ENCODE peak calls at places on chromosomes 16 and 17, in ten cellular contexts. A is mucosa of descending colon, M is dorsolateral prefrontal cortex, J is BJ, B is A549, U is WTC11, Q is mammary epithelial cell, G is heart right ventricle, H is breast epithelium, D is hepatocyte. V is an unnamed sample.

GRCh38 chr17:77120866-77121265 is 19.9 kb upstream of the SEC14L1 start:
- DNase-seq in A (no peak), M (peak; percentile 94), J (no peak), B (no peak), U (no peak), Q (no peak), G (no peak), H (no peak), D (no peak), V (no peak)

GRCh38 chr16:75192606-75193264 is 14.2 kb downstream of the CTRB2 start:
- DNase-seq in A (no peak), M (no peak), J (no peak), B (no peak), U (no peak), Q (no peak), G (no peak), H (no peak), D (no peak), V (no peak)

GRCh38 chr16:81275064-81275532 is 36.6 kb downstream of the BCO1 start:
- DNase-seq in A (peak; percentile 76), M (no peak), J (no peak), B (no peak), U (no peak), Q (no peak), G (no peak), H (no peak), D (peak; percentile 25), V (no peak)

GRCh38 chr16:87186440-87186839 is 130.8 kb downstream of the C16orf95 start:
- DNase-seq in A (no peak), M (peak; percentile 27), J (no peak), B (no peak), U (no peak), Q (no peak), G (no peak), H (no peak), D (no peak), V (no peak)

GRCh38 chr16:67663151-67663876 is 2.6 kb downstream of the PARD6A start:
- DNase-seq in A (no peak), M (no peak), J (no peak), B (peak; percentile 71), U (peak; percentile 81), Q (no peak), G (no peak), H (no peak), D (no peak), V (no peak)

GRCh38 chr17:77160032-77160876 is 19.5 kb downstream of the SEC14L1 start:
- DNase-seq in A (no peak), M (no peak), J (no peak), B (no peak), U (no peak), Q (no peak), G (no peak), H (no peak), D (no peak), V (no peak)

GRCh38 chr16:75385507-75386152 is 47.7 kb downstream of the CFDP1 start:
- DNase-seq in A (peak; percentile 31), M (no peak), J (no peak), B (peak; percentile 21), U (no peak), Q (peak; percentile 59), G (peak; percentile 36), H (no peak), D (peak; percentile 84), V (peak; percentile 85)

GRCh38 chr17:48149174-48150106 is 41.9 kb downstream of the SNX11 start:
- DNase-seq in A (no peak), M (no peak), J (no peak), B (no peak), U (peak; percentile 36), Q (no peak), G (no peak), H (no peak), D (no peak), V (no peak)

GRCh38 chr16:72566174-72566573 is 394.2 kb upstream of the PMFBP1 start:
- DNase-seq in A (no peak), M (no peak), J (no peak), B (no peak), U (no peak), Q (no peak), G (no peak), H (no peak), D (no peak), V (no peak)

GRCh38 chr17:30379303-30380105 is 777 bp downstream of the CPD start:
- DNase-seq in A (peak; percentile 34), M (peak; percentile 14), J (no peak), B (peak; percentile 31), U (peak; percentile 22), Q (no peak), G (peak; percentile 18), H (no peak), D (no peak), V (peak; percentile 27)

GRCh38 chr17:19659366-19660177 is 11.0 kb downstream of the ALDH3A2 start:
- DNase-seq in A (no peak), M (no peak), J (no peak), B (no peak), U (no peak), Q (no peak), G (no peak), H (no peak), D (no peak), V (no peak)

GRCh38 chr16:50276128-50276444 is 9.7 kb downstream of the ADCY7 start:
- DNase-seq in A (no peak), M (no peak), J (no peak), B (no peak), U (no peak), Q (no peak), G (no peak), H (no peak), D (no peak), V (no peak)

GRCh38 chr17:65219124-65219523 is 82.0 kb downstream of the RGS9 start:
- DNase-seq in A (no peak), M (no peak), J (no peak), B (no peak), U (no peak), Q (no peak), G (no peak), H (no peak), D (no peak), V (no peak)

GRCh38 chr16:58333937-58334336 is 39.1 kb upstream of the PRSS54 start:
- DNase-seq in A (no peak), M (no peak), J (no peak), B (no peak), U (no peak), Q (no peak), G (no peak), H (no peak), D (peak; percentile 33), V (no peak)

GRCh38 chr16:58336332-58337089 is 41.7 kb upstream of the PRSS54 start:
- DNase-seq in A (peak; percentile 96), M (peak; percentile 83), J (peak; percentile 7), B (peak; percentile 80), U (peak; percentile 94), Q (peak; percentile 62), G (peak; percentile 87), H (peak; percentile 85), D (peak; percentile 84), V (peak; percentile 77)

GRCh38 chr16:58337090-58337444 is 42.2 kb upstream of the PRSS54 start:
- DNase-seq in A (peak; percentile 11), M (no peak), J (no peak), B (no peak), U (no peak), Q (no peak), G (no peak), H (no peak), D (no peak), V (no peak)

GRCh38 chr16:58338205-58338604 is 43.4 kb upstream of the PRSS54 start:
- DNase-seq in A (no peak), M (no peak), J (no peak), B (no peak), U (no peak), Q (peak; percentile 35), G (no peak), H (no peak), D (no peak), V (no peak)

GRCh38 chr16:58339452-58339938 is 44.7 kb upstream of the PRSS54 start:
- DNase-seq in A (no peak), M (peak; percentile 30), J (no peak), B (peak; percentile 30), U (peak; percentile 29), Q (peak; percentile 40), G (peak; percentile 43), H (no peak), D (no peak), V (peak; percentile 27)
- TF ChIP-seq CTCF in A (no peak), M (peak; percentile 30), J (peak; percentile 35), B (peak; percentile 33), U (no peak), Q (peak; percentile 23), G (peak; percentile 19), H (no peak), D (peak; percentile 17), V (no peak)

GRCh38 chr17:75855310-75856061 is at the start of gene WBP2:
- DNase-seq in A (peak; percentile 99), M (peak; percentile 98), J (peak; percentile 100), B (peak; percentile 100), U (peak; percentile 98), Q (peak; percentile 100), G (peak; percentile 99), H (peak; percentile 98), D (peak; percentile 100), V (peak; percentile 100)
- TF ChIP-seq CTCF in A (peak; percentile 12), M (peak; percentile 29), J (peak; percentile 17), B (peak; percentile 63), U (no peak), Q (peak; percentile 29), G (no peak), H (peak; percentile 56), D (peak; percentile 61), V (no peak)

GRCh38 chr16:86046901-86047300 is 147.9 kb downstream of the IRF8 start:
- DNase-seq in A (no peak), M (no peak), J (no peak), B (no peak), U (no peak), Q (no peak), G (no peak), H (no peak), D (no peak), V (no peak)
- TF ChIP-seq CTCF in A (no peak), M (no peak), J (no peak), B (no peak), U (no peak), Q (no peak), G (no peak), H (no peak), D (no peak), V (no peak)

DNA sequence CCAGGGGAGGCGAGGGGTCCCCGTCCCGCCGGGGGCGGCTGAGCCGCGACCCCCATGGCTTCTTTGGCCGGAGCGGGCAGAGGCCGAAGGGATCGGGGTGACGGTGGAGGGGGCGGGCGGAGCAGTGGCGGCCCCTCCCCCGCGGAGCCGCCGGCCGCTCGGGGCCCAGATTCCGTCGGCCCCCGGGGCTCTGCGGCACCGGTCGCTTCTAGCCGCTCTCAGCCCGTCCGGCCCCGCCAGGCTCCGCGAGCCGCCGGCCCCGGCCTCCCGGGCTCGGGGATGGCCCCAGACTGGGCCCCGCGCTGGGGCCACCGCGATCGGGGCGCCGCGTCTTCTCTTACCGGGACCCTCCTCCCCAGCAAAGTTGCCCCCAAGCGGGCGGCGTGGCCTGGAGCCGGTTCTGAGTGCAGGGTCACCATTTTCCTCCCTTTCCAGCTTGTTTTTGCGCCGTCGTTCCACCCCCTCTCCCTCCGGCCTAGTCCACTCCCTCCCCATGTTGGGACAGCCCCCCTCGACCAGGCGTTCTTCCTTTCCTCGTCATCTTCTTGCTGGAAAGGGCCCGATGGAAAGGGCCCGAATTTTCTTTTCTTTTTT is 768 bp downstream of the NFAT5 start:
- DNase-seq in A (peak; percentile 67), M (peak; percentile 31), J (no peak), B (peak; percentile 49), U (peak; percentile 46), Q (peak; percentile 60), G (peak; percentile 77), H (peak; percentile 58), D (peak; percentile 72), V (no peak)
- TF ChIP-seq CTCF in A (no peak), M (no peak), J (no peak), B (no peak), U (no peak), Q (no peak), G (no peak), H (no peak), D (no peak), V (no peak)